ENCODE peak calls at places on chromosomes 12 and 14, in six cellular contexts. R is left ventricle myocardium inferior, K is fibroblast of the aortic adventitia, Z is fibroblast of pulmonary artery, W is right atrium auricular region, B is WERI-Rb-1. L is an unnamed sample.

GRCh38 chr12:45732250-45732649 is 2.7 kb downstream of the ARID2 start:
- DNase-seq in R (no peak), K (peak; percentile 25), Z (peak; percentile 16), W (no peak), B (no peak), L (peak; percentile 46)

GRCh38 chr12:118302053-118302452 is 70.7 kb downstream of the TAOK3 start:
- DNase-seq in R (no peak), K (peak; percentile 49), Z (peak; percentile 26), W (no peak), B (no peak), L (peak; percentile 28)

GRCh38 chr12:92717202-92717601 is 14.4 kb downstream of the PLEKHG7 start:
- DNase-seq in R (no peak), K (peak; percentile 71), Z (peak; percentile 79), W (no peak), B (peak; percentile 18), L (peak; percentile 72)

GRCh38 chr14:91980157-91980556 is 32.7 kb upstream of the FBLN5 start:
- DNase-seq in R (no peak), K (peak; percentile 92), Z (peak; percentile 90), W (no peak), B (no peak), L (peak; percentile 82)

GRCh38 chr12:98736352-98737326 is 91.5 kb downstream of the APAF1 start:
- DNase-seq in R (no peak), K (no peak), Z (no peak), W (no peak), B (peak; percentile 53), L (no peak)

GRCh38 chr12:101027200-101027599 is 182.8 kb downstream of the SLC5A8 start:
- DNase-seq in R (no peak), K (no peak), Z (no peak), W (no peak), B (peak; percentile 75), L (no peak)

GRCh38 chr12:91685917-91686316 is 459.7 kb downstream of the BTG1 start:
- DNase-seq in R (no peak), K (peak; percentile 6), Z (peak; percentile 47), W (no peak), B (no peak), L (peak; percentile 86)

GRCh38 chr14:31388687-31389413 is 31.5 kb downstream of the HEATR5A start:
- DNase-seq in R (no peak), K (peak; percentile 13), Z (peak; percentile 93), W (no peak), B (no peak), L (peak; percentile 70)

GRCh38 chr14:32481707-32482106 is 152.6 kb downstream of the AKAP6 start:
- DNase-seq in R (no peak), K (no peak), Z (no peak), W (no peak), B (no peak), L (no peak)

GRCh38 chr14:34035177-34035933 is 84.5 kb upstream of the EGLN3 start:
- DNase-seq in R (peak; percentile 74), K (no peak), Z (no peak), W (no peak), B (no peak), L (peak; percentile 39)

GRCh38 chr12:65943388-65944137 is 119.3 kb downstream of the HMGA2 start:
- DNase-seq in R (no peak), K (peak; percentile 60), Z (peak; percentile 74), W (no peak), B (no peak), L (no peak)

GRCh38 chr14:79596531-79596930 is 614.8 kb downstream of the DIO2 start:
- DNase-seq in R (no peak), K (peak; percentile 77), Z (peak; percentile 77), W (no peak), B (no peak), L (peak; percentile 68)

GRCh38 chr12:131677699-131678098 is 33.2 kb upstream of the SFSWAP start:
- DNase-seq in R (no peak), K (no peak), Z (no peak), W (no peak), B (no peak), L (no peak)

GRCh38 chr14:105328070-105328677 is 13.6 kb downstream of the PACS2 start:
- DNase-seq in R (no peak), K (no peak), Z (no peak), W (no peak), B (no peak), L (no peak)

GRCh38 chr12:86193931-86194330 is 62.3 kb downstream of the MGAT4C start:
- DNase-seq in R (no peak), K (peak; percentile 31), Z (peak; percentile 35), W (no peak), B (no peak), L (peak; percentile 0)

GRCh38 chr14:22474730-22475351 is 114.2 kb downstream of the DAD1 start:
- DNase-seq in R (no peak), K (no peak), Z (peak; percentile 39), W (no peak), B (no peak), L (peak; percentile 34)

GRCh38 chr12:104376650-104377506 is 73.3 kb downstream of the EID3 start:
- DNase-seq in R (no peak), K (no peak), Z (no peak), W (no peak), B (no peak), L (no peak)

GRCh38 chr14:85280074-85280473 is 249.9 kb upstream of the FLRT2 start:
- DNase-seq in R (no peak), K (no peak), Z (no peak), W (no peak), B (no peak), L (no peak)

GRCh38 chr14:52876806-52877205 is 74.0 kb downstream of the FERMT2 start:
- DNase-seq in R (no peak), K (no peak), Z (no peak), W (no peak), B (no peak), L (no peak)

GRCh38 chr12:4809013-4809448 is 88.8 kb downstream of the GALNT8 start:
- DNase-seq in R (no peak), K (no peak), Z (no peak), W (no peak), B (peak; percentile 58), L (no peak)

GRCh38 chr12:119714614-119715267 is 46.8 kb downstream of the PRKAB1 start:
- DNase-seq in R (no peak), K (no peak), Z (no peak), W (no peak), B (no peak), L (no peak)

GRCh38 chr12:107122452-107122958 is 29.2 kb upstream of the CRY1 start:
- DNase-seq in R (no peak), K (no peak), Z (no peak), W (no peak), B (peak; percentile 73), L (no peak)

GRCh38 chr12:52243264-52243773 is 10.3 kb downstream of the KRT7 start:
- DNase-seq in R (no peak), K (peak; percentile 33), Z (no peak), W (no peak), B (no peak), L (no peak)

GRCh38 chr14:94451826-94452225 is 774 bp downstream of the SERPINA11 start:
- DNase-seq in R (no peak), K (no peak), Z (no peak), W (no peak), B (no peak), L (no peak)

GRCh38 chr12:89456565-89456964 is 68.0 kb downstream of the GALNT4 start:
- DNase-seq in R (no peak), K (no peak), Z (no peak), W (no peak), B (no peak), L (no peak)

GRCh38 chr14:46985529-46986137 is 334.1 kb upstream of the RPL10L start:
- DNase-seq in R (no peak), K (no peak), Z (no peak), W (no peak), B (no peak), L (no peak)

GRCh38 chr12:98188649-98189048 is 326.7 kb upstream of the TMPO start:
- DNase-seq in R (no peak), K (no peak), Z (peak; percentile 27), W (no peak), B (no peak), L (no peak)

GRCh38 chr12:96444403-96444802 is 44.2 kb upstream of the CDK17 start:
- DNase-seq in R (no peak), K (no peak), Z (no peak), W (no peak), B (no peak), L (no peak)
- TF ChIP-seq CTCF in R (no peak), K (no peak), Z (no peak), W (no peak), B (no peak), L (no peak)

GRCh38 chr12:6321905-6322304 is 11.4 kb downstream of the PLEKHG6 start:
- DNase-seq in R (no peak), K (no peak), Z (no peak), W (no peak), B (no peak), L (no peak)

GRCh38 chr12:6322352-6322751 is 11.9 kb downstream of the PLEKHG6 start:
- DNase-seq in R (no peak), K (no peak), Z (no peak), W (no peak), B (no peak), L (no peak)

GRCh38 chr12:6323340-6323994 is 13.0 kb downstream of the PLEKHG6 start:
- DNase-seq in R (no peak), K (peak; percentile 97), Z (peak; percentile 98), W (peak; percentile 73), B (peak; percentile 65), L (peak; percentile 98)

GRCh38 chr12:6323995-6324711 is 13.7 kb downstream of the PLEKHG6 start:
- DNase-seq in R (no peak), K (no peak), Z (no peak), W (no peak), B (no peak), L (peak; percentile 12)

GRCh38 chr12:6322969-6323339 is 12.5 kb downstream of the PLEKHG6 start:
- DNase-seq in R (no peak), K (no peak), Z (no peak), W (no peak), B (no peak), L (peak; percentile 34)
- H3K4me3 ChIP-seq in R (peak overlapping the region; percentile 1), K (no peak overlapping the region), Z (no peak overlapping the region), W (no peak overlapping the region), B (no peak overlapping the region), L (no peak overlapping the region)

DNA sequence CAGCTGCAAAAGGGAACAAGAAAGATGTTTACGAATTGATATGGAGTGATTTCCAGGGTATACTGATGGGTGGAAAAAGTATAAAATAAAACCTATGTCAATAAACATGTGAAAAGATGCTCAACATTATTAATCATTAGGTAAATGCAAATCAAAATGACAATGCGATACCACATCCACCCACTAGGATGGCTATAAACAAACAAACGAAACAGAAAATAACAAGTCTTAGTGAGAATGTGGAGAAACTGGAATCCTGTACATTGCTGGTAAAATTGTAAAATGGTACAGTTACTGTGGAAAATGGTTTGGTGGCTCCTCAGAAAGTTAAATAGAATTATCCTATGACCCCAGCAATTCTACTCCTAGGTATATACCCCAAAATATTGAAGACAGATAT is 9.5 kb upstream of the BEST3 start:
- DNase-seq in R (no peak), K (no peak), Z (no peak), W (no peak), B (no peak), L (no peak)
- TF ChIP-seq CTCF in R (no peak), K (peak; percentile 32), Z (peak; percentile 18), W (no peak), B (no peak), L (no peak)

DNA sequence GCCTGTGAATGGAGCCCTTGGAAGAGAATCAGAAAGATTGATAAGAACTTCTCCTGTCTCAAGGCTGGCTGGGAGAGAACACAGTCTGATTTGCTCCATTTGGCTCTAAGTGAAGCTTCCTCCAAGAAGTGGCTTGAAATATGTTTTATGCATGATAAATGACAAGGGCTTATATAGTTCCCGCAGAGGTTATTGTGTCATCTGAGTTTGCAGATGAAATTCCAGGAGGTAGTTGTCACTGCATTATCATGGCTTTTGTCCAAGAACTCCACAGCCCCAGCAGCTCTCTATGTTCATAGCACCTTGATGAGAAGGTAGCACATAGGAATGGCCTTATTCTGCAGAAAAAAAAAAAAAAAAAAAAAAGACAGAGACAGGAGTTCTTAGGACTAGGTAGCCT is 108.5 kb downstream of the DACT1 start:
- DNase-seq in R (no peak), K (peak; percentile 86), Z (peak; percentile 72), W (no peak), B (no peak), L (peak; percentile 60)
- H3K4me3 ChIP-seq in R (no peak overlapping the region), K (no peak overlapping the region), Z (no peak overlapping the region), W (no peak overlapping the region), B (no peak overlapping the region), L (no peak overlapping the region)

L was measured in cardiac fibroblast.